ENCODE peak calls at places on chromosomes 11 and 22, in seven cellular contexts. H, J, B, W, Z, R and C are unnamed samples.

GRCh38 chr11:119479685-119480275 is 56.8 kb upstream of the THY1 start:
- DNase-seq in H (no peak), J (peak; percentile 65), B (peak; percentile 52), W (no peak), Z (no peak), R (peak; percentile 60), C (no peak)

GRCh38 chr11:61587541-61587941 is 6.7 kb upstream of the SYT7 start:
- DNase-seq in H (peak; percentile 38), J (no peak), B (peak; percentile 81), W (peak; percentile 72), Z (no peak), R (no peak), C (no peak)

GRCh38 chr22:36563898-36564297 is 34.9 kb upstream of the EIF3D start:
- DNase-seq in H (no peak), J (no peak), B (no peak), W (no peak), Z (no peak), R (no peak), C (no peak)

GRCh38 chr11:43852057-43852636 is 28.5 kb upstream of the ALKBH3 start:
- DNase-seq in H (no peak), J (peak; percentile 88), B (peak; percentile 79), W (peak; percentile 31), Z (peak; percentile 57), R (peak; percentile 90), C (peak; percentile 54)

GRCh38 chr11:79249341-79249993 is 191.4 kb downstream of the TENM4 start:
- DNase-seq in H (no peak), J (peak; percentile 75), B (no peak), W (no peak), Z (no peak), R (no peak), C (no peak)

GRCh38 chr22:32733900-32734299 is 67.6 kb upstream of the TIMP3 start:
- DNase-seq in H (no peak), J (no peak), B (no peak), W (no peak), Z (no peak), R (no peak), C (no peak)

GRCh38 chr11:57303280-57303989 is 21.3 kb downstream of the TNKS1BP1 start:
- DNase-seq in H (no peak), J (no peak), B (no peak), W (no peak), Z (no peak), R (no peak), C (no peak)

GRCh38 chr11:120883404-120884135 is 140.3 kb upstream of the TBCEL start:
- DNase-seq in H (no peak), J (peak; percentile 54), B (no peak), W (peak; percentile 61), Z (no peak), R (peak; percentile 23), C (no peak)

GRCh38 chr11:111923951-111924350 is 5.2 kb downstream of the C11orf52 start:
- DNase-seq in H (no peak), J (no peak), B (no peak), W (peak; percentile 15), Z (no peak), R (no peak), C (no peak)

GRCh38 chr22:41479671-41480396 is 10.9 kb downstream of the ACO2 start:
- DNase-seq in H (no peak), J (peak; percentile 73), B (peak; percentile 61), W (no peak), Z (no peak), R (peak; percentile 73), C (no peak)

GRCh38 chr11:117686711-117687110 is 110.3 kb downstream of the DSCAML1 start:
- DNase-seq in H (no peak), J (no peak), B (no peak), W (no peak), Z (no peak), R (no peak), C (no peak)

GRCh38 chr22:22703715-22704114 is 59.3 kb downstream of the GGTLC2 start:
- DNase-seq in H (no peak), J (no peak), B (no peak), W (no peak), Z (no peak), R (peak; percentile 80), C (no peak)

GRCh38 chr11:10456519-10456918 is 1.5 kb downstream of the AMPD3 start:
- DNase-seq in H (no peak), J (no peak), B (no peak), W (no peak), Z (no peak), R (no peak), C (peak; percentile 32)

GRCh38 chr22:27723150-27723549 is 78.4 kb downstream of the MN1 start:
- DNase-seq in H (no peak), J (no peak), B (no peak), W (no peak), Z (no peak), R (no peak), C (no peak)

GRCh38 chr11:95338430-95338991 is 107.5 kb upstream of the SESN3 start:
- DNase-seq in H (peak; percentile 93), J (peak; percentile 10), B (peak; percentile 55), W (peak; percentile 72), Z (no peak), R (peak; percentile 91), C (peak; percentile 61)

GRCh38 chr22:48781868-48782267 is 1045.8 kb downstream of the BRD1 start:
- DNase-seq in H (no peak), J (no peak), B (no peak), W (no peak), Z (no peak), R (no peak), C (no peak)

GRCh38 chr22:50737728-50738648 is at the start of gene ACR:
- DNase-seq in H (peak; percentile 1), J (no peak), B (no peak), W (no peak), Z (no peak), R (no peak), C (no peak)

GRCh38 chr22:37749831-37750595 is 53.2 kb downstream of the TRIOBP start:
- DNase-seq in H (no peak), J (peak; percentile 78), B (no peak), W (peak; percentile 56), Z (no peak), R (peak; percentile 67), C (no peak)

GRCh38 chr22:37751449-37752188 is 54.8 kb downstream of the TRIOBP start:
- DNase-seq in H (no peak), J (no peak), B (no peak), W (no peak), Z (no peak), R (no peak), C (no peak)

GRCh38 chr22:37750596-37751162 is 53.8 kb downstream of the TRIOBP start:
- DNase-seq in H (no peak), J (no peak), B (no peak), W (no peak), Z (no peak), R (no peak), C (peak; percentile 61)

GRCh38 chr22:37752189-37753061 is 55.3 kb upstream of the GCAT start:
- DNase-seq in H (peak; percentile 93), J (peak; percentile 85), B (no peak), W (peak; percentile 91), Z (peak; percentile 58), R (peak; percentile 97), C (peak; percentile 93)

GRCh38 chr22:37753746-37754145 is 54.0 kb upstream of the GCAT start:
- DNase-seq in H (no peak), J (peak; percentile 33), B (no peak), W (no peak), Z (no peak), R (peak; percentile 44), C (no peak)
- H3K36me3 ChIP-seq in H (no peaks in the 10 kb centered on the region), J (peaks cover 50% of the 10 kb centered on the region), B (peaks cover 19% of the 10 kb centered on the region), W (peaks cover 63% of the 10 kb centered on the region), Z (no peaks in the 10 kb centered on the region), R (peaks cover 23% of the 10 kb centered on the region), C (peaks cover 17% of the 10 kb centered on the region)

DNA sequence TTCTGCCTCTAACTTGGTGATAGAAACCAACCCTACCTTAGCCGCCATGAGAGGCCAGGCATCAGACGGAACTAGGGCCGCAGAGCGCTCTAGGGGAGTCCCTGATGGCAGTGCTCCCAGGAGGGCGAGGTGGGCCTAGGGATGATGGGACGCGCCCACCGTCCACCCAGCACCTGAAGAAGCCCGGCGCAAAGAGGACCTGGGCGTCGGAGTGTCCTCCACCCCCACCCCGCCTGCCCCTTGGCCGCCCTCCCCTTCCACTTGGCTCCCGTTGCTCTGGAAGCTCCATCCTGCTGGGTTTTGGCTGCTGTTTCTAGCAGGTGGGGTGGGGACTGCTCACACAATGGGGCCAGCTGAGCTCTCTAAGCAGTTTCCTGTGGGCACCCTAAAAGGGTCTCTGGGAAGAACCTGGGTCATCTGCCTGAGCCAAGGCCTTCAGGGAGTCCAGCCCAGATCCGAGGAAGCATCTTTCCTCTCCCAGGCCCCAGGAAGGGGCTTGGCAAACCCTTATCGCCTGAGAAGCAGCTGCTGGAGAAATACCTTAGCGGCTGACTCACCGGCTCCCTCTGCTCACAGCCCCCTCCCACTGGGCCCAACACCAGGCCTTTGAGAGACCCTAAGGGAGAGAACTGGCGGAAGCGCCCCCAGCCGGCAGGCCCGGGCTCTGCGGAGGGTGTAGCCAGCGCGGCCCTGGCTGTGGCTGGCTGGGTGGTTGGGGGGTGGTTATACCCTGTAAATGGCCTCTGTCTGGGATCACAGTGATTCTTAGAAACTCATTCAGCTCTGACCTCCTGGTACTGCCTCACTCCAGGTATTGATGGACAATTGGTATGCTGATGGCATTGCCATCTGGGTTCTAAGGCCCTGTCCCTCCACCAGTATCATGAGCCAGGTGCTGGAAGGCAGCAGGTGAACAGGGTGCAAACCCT is 19.3 kb downstream of the CREB3L1 start:
- DNase-seq in H (peak; percentile 87), J (peak; percentile 98), B (peak; percentile 95), W (peak; percentile 53), Z (no peak), R (peak; percentile 96), C (peak; percentile 48)
- TF ChIP-seq CTCF in H (peak; percentile 44), J (peak; percentile 89), B (peak; percentile 89), W (peak; percentile 67), Z (no peak), R (peak; percentile 73), C (no peak)

DNA sequence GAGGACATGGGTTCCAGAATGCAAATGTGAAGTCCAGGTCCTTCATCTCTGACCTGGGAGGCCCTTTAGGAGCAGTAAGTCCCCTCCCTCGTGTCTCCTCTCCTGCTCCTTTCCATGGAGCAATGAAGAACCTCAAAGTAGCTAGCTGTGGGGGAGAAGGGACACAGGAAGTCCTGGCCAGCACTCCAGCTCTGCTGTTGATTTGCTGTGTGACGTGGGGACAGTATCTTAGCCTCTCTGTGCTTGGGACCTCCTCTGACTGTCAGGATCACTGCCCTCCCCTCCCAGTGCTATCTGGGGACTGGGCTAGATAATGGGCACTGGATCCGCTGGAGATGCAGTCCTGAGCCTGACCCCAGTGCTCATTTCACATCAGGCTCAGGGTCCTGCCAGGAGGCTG is 1.1 kb upstream of the APOBEC3H start:
- DNase-seq in H (no peak), J (no peak), B (no peak), W (no peak), Z (no peak), R (no peak), C (no peak)
- H3K36me3 ChIP-seq in H (no peaks in the 10 kb centered on the region), J (no peaks in the 10 kb centered on the region), B (no peaks in the 10 kb centered on the region), W (no peaks in the 10 kb centered on the region), Z (no peaks in the 10 kb centered on the region), R (no peaks in the 10 kb centered on the region), C (no peaks in the 10 kb centered on the region)

DNA sequence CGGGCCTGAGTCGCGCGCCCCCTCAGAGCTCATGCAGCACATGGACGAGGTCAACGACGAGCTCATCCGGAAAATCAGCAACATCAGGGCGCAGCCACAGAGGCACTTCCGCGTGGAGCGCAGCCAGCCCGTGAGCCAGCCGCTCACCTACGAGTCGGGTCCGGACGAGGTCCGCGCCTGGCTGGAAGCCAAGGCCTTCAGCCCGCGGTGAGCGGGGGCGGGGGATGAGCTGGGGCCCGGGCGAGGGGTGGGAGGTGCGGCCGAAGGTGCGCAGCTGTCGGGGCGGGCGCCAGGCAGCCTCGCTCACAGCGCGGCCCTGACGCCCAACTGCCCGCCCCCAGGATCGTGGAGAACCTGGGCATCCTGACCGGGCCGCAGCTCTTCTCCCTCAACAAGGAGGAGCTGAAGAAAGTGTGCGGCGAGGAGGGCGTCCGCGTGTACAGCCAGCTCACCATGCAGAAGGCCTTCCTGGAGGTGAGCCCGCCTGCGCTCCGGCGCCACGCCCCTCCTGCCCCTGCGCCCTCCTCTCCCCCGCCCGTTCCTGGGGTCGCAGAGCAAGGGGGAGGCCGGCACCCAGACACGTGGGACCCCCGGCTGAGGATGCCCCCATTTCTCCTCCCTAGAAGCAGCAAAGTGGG is 20.4 kb downstream of the EPS8L2 start:
- DNase-seq in H (peak; percentile 60), J (peak; percentile 26), B (peak; percentile 74), W (no peak), Z (no peak), R (no peak), C (peak; percentile 9)
- TF ChIP-seq CTCF in H (no peak), J (no peak), B (no peak), W (no peak), Z (no peak), R (no peak), C (no peak)